ENCODE peak calls at places on chromosomes 5 and 9, in five cellular contexts. One of them, this sample, is unnamed.

GRCh38 chr5:126368239-126368812 is 54.9 kb upstream of the GRAMD2B start:
- DNase-seq in NCI-H510A treated with DMSO at 0.1 percent for 48 hours: no peak
- DNase-seq in activated CD4-positive, alpha-beta T cell treated with anti-CD3 and anti-CD28 coated beads for 4 hours: no peak
- DNase-seq in left cardiac atrium: no peak
- DNase-seq in hepatocyte: no peak
- DNase-seq in this sample: peak; percentile 28

GRCh38 chr5:24110019-24110615 is 534.7 kb downstream of the CDH10 start:
- DNase-seq in NCI-H510A treated with DMSO at 0.1 percent for 48 hours: peak; percentile 19
- DNase-seq in activated CD4-positive, alpha-beta T cell treated with anti-CD3 and anti-CD28 coated beads for 4 hours: no peak
- DNase-seq in left cardiac atrium: no peak
- DNase-seq in hepatocyte: peak; percentile 18
- DNase-seq in this sample: peak; percentile 2

GRCh38 chr5:151183451-151184245 is 26.1 kb upstream of the ANXA6 start:
- DNase-seq in NCI-H510A treated with DMSO at 0.1 percent for 48 hours: no peak
- DNase-seq in activated CD4-positive, alpha-beta T cell treated with anti-CD3 and anti-CD28 coated beads for 4 hours: no peak
- DNase-seq in left cardiac atrium: no peak
- DNase-seq in hepatocyte: no peak
- DNase-seq in this sample: no peak

GRCh38 chr9:22111871-22112247 is 102.8 kb upstream of the CDKN2B start:
- DNase-seq in NCI-H510A treated with DMSO at 0.1 percent for 48 hours: no peak
- DNase-seq in activated CD4-positive, alpha-beta T cell treated with anti-CD3 and anti-CD28 coated beads for 4 hours: no peak
- DNase-seq in left cardiac atrium: no peak
- DNase-seq in hepatocyte: no peak
- DNase-seq in this sample: no peak

GRCh38 chr9:70340572-70340971 is 73.9 kb downstream of the KLF9 start:
- DNase-seq in NCI-H510A treated with DMSO at 0.1 percent for 48 hours: peak; percentile 5
- DNase-seq in activated CD4-positive, alpha-beta T cell treated with anti-CD3 and anti-CD28 coated beads for 4 hours: no peak
- DNase-seq in left cardiac atrium: no peak
- DNase-seq in hepatocyte: peak; percentile 36
- DNase-seq in this sample: peak; percentile 3

GRCh38 chr5:160923927-160924705 is 72.1 kb upstream of the ATP10B start:
- DNase-seq in NCI-H510A treated with DMSO at 0.1 percent for 48 hours: peak; percentile 67
- DNase-seq in activated CD4-positive, alpha-beta T cell treated with anti-CD3 and anti-CD28 coated beads for 4 hours: no peak
- DNase-seq in left cardiac atrium: no peak
- DNase-seq in hepatocyte: peak; percentile 81
- DNase-seq in this sample: peak; percentile 67

GRCh38 chr9:82535432-82535998 is 527.4 kb downstream of the RASEF start:
- DNase-seq in NCI-H510A treated with DMSO at 0.1 percent for 48 hours: no peak
- DNase-seq in activated CD4-positive, alpha-beta T cell treated with anti-CD3 and anti-CD28 coated beads for 4 hours: no peak
- DNase-seq in left cardiac atrium: no peak
- DNase-seq in hepatocyte: no peak
- DNase-seq in this sample: no peak

GRCh38 chr9:134150557-134151214 is 13.7 kb downstream of the RNU6ATAC start:
- DNase-seq in NCI-H510A treated with DMSO at 0.1 percent for 48 hours: no peak
- DNase-seq in activated CD4-positive, alpha-beta T cell treated with anti-CD3 and anti-CD28 coated beads for 4 hours: no peak
- DNase-seq in left cardiac atrium: no peak
- DNase-seq in hepatocyte: no peak
- DNase-seq in this sample: no peak

GRCh38 chr9:133230093-133230492 is 21.0 kb upstream of the OBP2B start:
- DNase-seq in NCI-H510A treated with DMSO at 0.1 percent for 48 hours: no peak
- DNase-seq in activated CD4-positive, alpha-beta T cell treated with anti-CD3 and anti-CD28 coated beads for 4 hours: no peak
- DNase-seq in left cardiac atrium: no peak
- DNase-seq in hepatocyte: no peak
- DNase-seq in this sample: no peak

GRCh38 chr9:134156564-134157377 is 7.6 kb downstream of the RNU6ATAC start:
- DNase-seq in NCI-H510A treated with DMSO at 0.1 percent for 48 hours: no peak
- DNase-seq in activated CD4-positive, alpha-beta T cell treated with anti-CD3 and anti-CD28 coated beads for 4 hours: no peak
- DNase-seq in left cardiac atrium: no peak
- DNase-seq in hepatocyte: no peak
- DNase-seq in this sample: no peak

GRCh38 chr5:137837741-137838389 is 29.8 kb upstream of the MYOT start:
- DNase-seq in NCI-H510A treated with DMSO at 0.1 percent for 48 hours: no peak
- DNase-seq in activated CD4-positive, alpha-beta T cell treated with anti-CD3 and anti-CD28 coated beads for 4 hours: no peak
- DNase-seq in left cardiac atrium: no peak
- DNase-seq in hepatocyte: no peak
- DNase-seq in this sample: no peak

GRCh38 chr9:135009051-135009560 is 78.4 kb upstream of the OLFM1 start:
- DNase-seq in NCI-H510A treated with DMSO at 0.1 percent for 48 hours: no peak
- DNase-seq in activated CD4-positive, alpha-beta T cell treated with anti-CD3 and anti-CD28 coated beads for 4 hours: no peak
- DNase-seq in left cardiac atrium: no peak
- DNase-seq in hepatocyte: no peak
- DNase-seq in this sample: no peak

GRCh38 chr5:156475182-156475830 is 148.3 kb downstream of the SGCD start:
- DNase-seq in NCI-H510A treated with DMSO at 0.1 percent for 48 hours: no peak
- DNase-seq in activated CD4-positive, alpha-beta T cell treated with anti-CD3 and anti-CD28 coated beads for 4 hours: no peak
- DNase-seq in left cardiac atrium: no peak
- DNase-seq in hepatocyte: peak; percentile 11
- DNase-seq in this sample: no peak

GRCh38 chr9:94872921-94873511 is 146.5 kb downstream of the AOPEP start:
- DNase-seq in NCI-H510A treated with DMSO at 0.1 percent for 48 hours: peak; percentile 18
- DNase-seq in activated CD4-positive, alpha-beta T cell treated with anti-CD3 and anti-CD28 coated beads for 4 hours: no peak
- DNase-seq in left cardiac atrium: no peak
- DNase-seq in hepatocyte: no peak
- DNase-seq in this sample: no peak

GRCh38 chr5:173963107-173963506 is 25.9 kb upstream of the C5orf47 start:
- DNase-seq in NCI-H510A treated with DMSO at 0.1 percent for 48 hours: peak; percentile 28
- DNase-seq in activated CD4-positive, alpha-beta T cell treated with anti-CD3 and anti-CD28 coated beads for 4 hours: no peak
- DNase-seq in left cardiac atrium: no peak
- DNase-seq in hepatocyte: no peak
- DNase-seq in this sample: no peak

GRCh38 chr9:121645003-121645402 is 6.4 kb upstream of the DAB2IP start:
- DNase-seq in NCI-H510A treated with DMSO at 0.1 percent for 48 hours: no peak
- DNase-seq in activated CD4-positive, alpha-beta T cell treated with anti-CD3 and anti-CD28 coated beads for 4 hours: no peak
- DNase-seq in left cardiac atrium: no peak
- DNase-seq in hepatocyte: no peak
- DNase-seq in this sample: no peak

GRCh38 chr9:135907006-135907434 is 326 bp downstream of the CAMSAP1 start:
- DNase-seq in NCI-H510A treated with DMSO at 0.1 percent for 48 hours: no peak
- DNase-seq in activated CD4-positive, alpha-beta T cell treated with anti-CD3 and anti-CD28 coated beads for 4 hours: no peak
- DNase-seq in left cardiac atrium: peak; percentile 57
- DNase-seq in hepatocyte: no peak
- DNase-seq in this sample: no peak

GRCh38 chr9:79264511-79265448 is 307.0 kb upstream of the TLE4 start:
- DNase-seq in NCI-H510A treated with DMSO at 0.1 percent for 48 hours: no peak
- DNase-seq in activated CD4-positive, alpha-beta T cell treated with anti-CD3 and anti-CD28 coated beads for 4 hours: no peak
- DNase-seq in left cardiac atrium: no peak
- DNase-seq in hepatocyte: no peak
- DNase-seq in this sample: no peak

GRCh38 chr5:124698774-124699173 is 47.7 kb downstream of the ZNF608 start:
- DNase-seq in NCI-H510A treated with DMSO at 0.1 percent for 48 hours: no peak
- DNase-seq in activated CD4-positive, alpha-beta T cell treated with anti-CD3 and anti-CD28 coated beads for 4 hours: no peak
- DNase-seq in left cardiac atrium: no peak
- DNase-seq in hepatocyte: no peak
- DNase-seq in this sample: no peak

GRCh38 chr5:175652741-175653663 is 4.9 kb upstream of the HRH2 start:
- DNase-seq in NCI-H510A treated with DMSO at 0.1 percent for 48 hours: no peak
- DNase-seq in activated CD4-positive, alpha-beta T cell treated with anti-CD3 and anti-CD28 coated beads for 4 hours: peak; percentile 79
- DNase-seq in left cardiac atrium: no peak
- DNase-seq in hepatocyte: no peak
- DNase-seq in this sample: no peak

GRCh38 chr9:130537346-130538050 is 41.9 kb upstream of the FUBP3 start:
- DNase-seq in NCI-H510A treated with DMSO at 0.1 percent for 48 hours: no peak
- DNase-seq in activated CD4-positive, alpha-beta T cell treated with anti-CD3 and anti-CD28 coated beads for 4 hours: no peak
- DNase-seq in left cardiac atrium: no peak
- DNase-seq in hepatocyte: no peak
- DNase-seq in this sample: no peak

GRCh38 chr9:136105398-136106135 is 10.5 kb upstream of the NACC2 start:
- DNase-seq in NCI-H510A treated with DMSO at 0.1 percent for 48 hours: no peak
- DNase-seq in activated CD4-positive, alpha-beta T cell treated with anti-CD3 and anti-CD28 coated beads for 4 hours: no peak
- DNase-seq in left cardiac atrium: peak; percentile 75
- DNase-seq in hepatocyte: no peak
- DNase-seq in this sample: no peak

GRCh38 chr9:91119679-91120078 is 242.0 kb downstream of the AUH start:
- DNase-seq in NCI-H510A treated with DMSO at 0.1 percent for 48 hours: no peak
- DNase-seq in activated CD4-positive, alpha-beta T cell treated with anti-CD3 and anti-CD28 coated beads for 4 hours: no peak
- DNase-seq in left cardiac atrium: no peak
- DNase-seq in hepatocyte: no peak
- DNase-seq in this sample: no peak